ENCODE peak calls at places on chromosome X, in eight cellular contexts. One of them, this sample, is unnamed.

GRCh38 chrX:140132937-140133336 is 167.6 kb upstream of the CXorf66 start:
- DNase-seq in ovary: no peak
- DNase-seq in lower lobe of right lung: no peak
- DNase-seq in endothelial cell of umbilical vein: no peak
- DNase-seq in K562: no peak
- DNase-seq in ascending aorta: no peak
- DNase-seq in CD4-positive, alpha-beta memory T cell: no peak
- DNase-seq in left lung: no peak
- DNase-seq in this sample: no peak

GRCh38 chrX:23742693-23743622 is at the start of gene ACOT9:
- DNase-seq in ovary: peak; percentile 94
- DNase-seq in lower lobe of right lung: peak; percentile 95
- DNase-seq in endothelial cell of umbilical vein: peak; percentile 94
- DNase-seq in K562: peak; percentile 94
- DNase-seq in ascending aorta: peak; percentile 87
- DNase-seq in CD4-positive, alpha-beta memory T cell: peak; percentile 80
- DNase-seq in left lung: peak; percentile 93
- DNase-seq in this sample: peak; percentile 39

GRCh38 chrX:94256396-94256795 is 582.4 kb downstream of the FAM133A start:
- DNase-seq in ovary: no peak
- DNase-seq in lower lobe of right lung: no peak
- DNase-seq in endothelial cell of umbilical vein: no peak
- DNase-seq in K562: no peak
- DNase-seq in ascending aorta: no peak
- DNase-seq in CD4-positive, alpha-beta memory T cell: no peak
- DNase-seq in left lung: no peak
- DNase-seq in this sample: no peak

GRCh38 chrX:66622209-66622608 is 16.7 kb downstream of the EDA2R start:
- DNase-seq in ovary: no peak
- DNase-seq in lower lobe of right lung: no peak
- DNase-seq in endothelial cell of umbilical vein: no peak
- DNase-seq in K562: no peak
- DNase-seq in ascending aorta: no peak
- DNase-seq in CD4-positive, alpha-beta memory T cell: no peak
- DNase-seq in left lung: no peak
- DNase-seq in this sample: no peak

GRCh38 chrX:68999351-68999750 is 165.9 kb downstream of the PJA1 start:
- DNase-seq in ovary: no peak
- DNase-seq in lower lobe of right lung: no peak
- DNase-seq in endothelial cell of umbilical vein: peak; percentile 33
- DNase-seq in K562: no peak
- DNase-seq in ascending aorta: no peak
- DNase-seq in CD4-positive, alpha-beta memory T cell: no peak
- DNase-seq in left lung: no peak
- DNase-seq in this sample: no peak

GRCh38 chrX:53831662-53832635 is 145.4 kb upstream of the HUWE1 start:
- DNase-seq in ovary: no peak
- DNase-seq in lower lobe of right lung: no peak
- DNase-seq in endothelial cell of umbilical vein: peak; percentile 44
- DNase-seq in K562: peak; percentile 38
- DNase-seq in ascending aorta: no peak
- DNase-seq in CD4-positive, alpha-beta memory T cell: peak; percentile 38
- DNase-seq in left lung: no peak
- DNase-seq in this sample: peak; percentile 34

GRCh38 chrX:48021026-48021900 is 14.5 kb downstream of the SPACA5 start:
- DNase-seq in ovary: peak; percentile 83
- DNase-seq in lower lobe of right lung: peak; percentile 78
- DNase-seq in endothelial cell of umbilical vein: peak; percentile 84
- DNase-seq in K562: peak; percentile 41
- DNase-seq in ascending aorta: no peak
- DNase-seq in CD4-positive, alpha-beta memory T cell: peak; percentile 86
- DNase-seq in left lung: peak; percentile 74
- DNase-seq in this sample: peak; percentile 81

GRCh38 chrX:103467870-103468269 is 51.4 kb downstream of the RAB40A start:
- DNase-seq in ovary: no peak
- DNase-seq in lower lobe of right lung: no peak
- DNase-seq in endothelial cell of umbilical vein: no peak
- DNase-seq in K562: peak; percentile 42
- DNase-seq in ascending aorta: no peak
- DNase-seq in CD4-positive, alpha-beta memory T cell: no peak
- DNase-seq in left lung: no peak
- DNase-seq in this sample: no peak

GRCh38 chrX:145727476-145727875 is 90.2 kb upstream of the SLITRK2 start:
- DNase-seq in ovary: no peak
- DNase-seq in lower lobe of right lung: no peak
- DNase-seq in endothelial cell of umbilical vein: no peak
- DNase-seq in K562: no peak
- DNase-seq in ascending aorta: no peak
- DNase-seq in CD4-positive, alpha-beta memory T cell: no peak
- DNase-seq in left lung: no peak
- DNase-seq in this sample: no peak

GRCh38 chrX:7110821-7111276 is 36.7 kb upstream of the STS start:
- DNase-seq in ovary: no peak
- DNase-seq in lower lobe of right lung: no peak
- DNase-seq in endothelial cell of umbilical vein: no peak
- DNase-seq in K562: peak; percentile 32
- DNase-seq in ascending aorta: no peak
- DNase-seq in CD4-positive, alpha-beta memory T cell: no peak
- DNase-seq in left lung: no peak
- DNase-seq in this sample: no peak

GRCh38 chrX:66684196-66684595 is 45.3 kb upstream of the EDA2R start:
- DNase-seq in ovary: no peak
- DNase-seq in lower lobe of right lung: no peak
- DNase-seq in endothelial cell of umbilical vein: no peak
- DNase-seq in K562: no peak
- DNase-seq in ascending aorta: no peak
- DNase-seq in CD4-positive, alpha-beta memory T cell: no peak
- DNase-seq in left lung: no peak
- DNase-seq in this sample: no peak

GRCh38 chrX:47148946-47149345 is 3.9 kb downstream of the RBM10 start:
- DNase-seq in ovary: no peak
- DNase-seq in lower lobe of right lung: no peak
- DNase-seq in endothelial cell of umbilical vein: peak; percentile 68
- DNase-seq in K562: no peak
- DNase-seq in ascending aorta: no peak
- DNase-seq in CD4-positive, alpha-beta memory T cell: no peak
- DNase-seq in left lung: no peak
- DNase-seq in this sample: no peak

GRCh38 chrX:7059214-7059838 is 88.2 kb upstream of the STS start:
- DNase-seq in ovary: no peak
- DNase-seq in lower lobe of right lung: no peak
- DNase-seq in endothelial cell of umbilical vein: no peak
- DNase-seq in K562: no peak
- DNase-seq in ascending aorta: no peak
- DNase-seq in CD4-positive, alpha-beta memory T cell: no peak
- DNase-seq in left lung: no peak
- DNase-seq in this sample: no peak

GRCh38 chrX:51494409-51494808 is 2.0 kb downstream of the NUDT11 start:
- DNase-seq in ovary: no peak
- DNase-seq in lower lobe of right lung: no peak
- DNase-seq in endothelial cell of umbilical vein: peak; percentile 7
- DNase-seq in K562: no peak
- DNase-seq in ascending aorta: no peak
- DNase-seq in CD4-positive, alpha-beta memory T cell: no peak
- DNase-seq in left lung: no peak
- DNase-seq in this sample: no peak

GRCh38 chrX:124433186-124433585 is 86.8 kb downstream of the SH2D1A start:
- DNase-seq in ovary: no peak
- DNase-seq in lower lobe of right lung: no peak
- DNase-seq in endothelial cell of umbilical vein: no peak
- DNase-seq in K562: no peak
- DNase-seq in ascending aorta: no peak
- DNase-seq in CD4-positive, alpha-beta memory T cell: no peak
- DNase-seq in left lung: no peak
- DNase-seq in this sample: no peak

GRCh38 chrX:54808109-54808604 is 612 bp downstream of the MAGED2 start:
- DNase-seq in ovary: peak; percentile 90
- DNase-seq in lower lobe of right lung: no peak
- DNase-seq in endothelial cell of umbilical vein: peak; percentile 58
- DNase-seq in K562: peak; percentile 54
- DNase-seq in ascending aorta: no peak
- DNase-seq in CD4-positive, alpha-beta memory T cell: no peak
- DNase-seq in left lung: peak; percentile 70
- DNase-seq in this sample: no peak

GRCh38 chrX:68433155-68433980 is at the start of gene OPHN1:
- DNase-seq in ovary: peak; percentile 75
- DNase-seq in lower lobe of right lung: peak; percentile 85
- DNase-seq in endothelial cell of umbilical vein: peak; percentile 72
- DNase-seq in K562: peak; percentile 88
- DNase-seq in ascending aorta: peak; percentile 8
- DNase-seq in CD4-positive, alpha-beta memory T cell: no peak
- DNase-seq in left lung: peak; percentile 83
- DNase-seq in this sample: no peak

GRCh38 chrX:96538104-96538725 is 146.4 kb upstream of the DIAPH2 start:
- DNase-seq in ovary: no peak
- DNase-seq in lower lobe of right lung: no peak
- DNase-seq in endothelial cell of umbilical vein: no peak
- DNase-seq in K562: no peak
- DNase-seq in ascending aorta: no peak
- DNase-seq in CD4-positive, alpha-beta memory T cell: no peak
- DNase-seq in left lung: no peak
- DNase-seq in this sample: no peak

GRCh38 chrX:43589735-43590515 is 66.2 kb upstream of the MAOA start:
- DNase-seq in ovary: no peak
- DNase-seq in lower lobe of right lung: no peak
- DNase-seq in endothelial cell of umbilical vein: no peak
- DNase-seq in K562: no peak
- DNase-seq in ascending aorta: no peak
- DNase-seq in CD4-positive, alpha-beta memory T cell: no peak
- DNase-seq in left lung: no peak
- DNase-seq in this sample: no peak

DNA sequence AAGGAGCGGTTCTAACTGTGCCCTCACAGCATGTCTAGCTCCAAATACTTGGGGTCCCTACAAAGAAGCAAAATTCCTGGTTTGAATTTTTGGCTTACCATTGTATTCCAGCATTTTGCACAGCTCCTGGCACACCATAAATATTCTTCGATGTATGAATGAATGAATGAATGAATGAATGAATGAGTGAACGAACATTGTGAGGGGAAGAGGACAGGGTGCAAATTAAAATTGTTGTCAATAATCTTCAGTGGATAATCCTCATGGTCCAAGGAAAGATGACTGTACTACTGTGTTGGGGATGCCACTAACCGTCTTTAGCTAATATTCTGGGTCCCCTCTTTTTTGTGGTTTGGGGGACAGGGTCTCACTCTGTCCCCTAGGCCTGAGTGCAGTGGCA is 110.9 kb upstream of the MAP3K15 start:
- DNase-seq in ovary: no peak
- DNase-seq in lower lobe of right lung: no peak
- DNase-seq in endothelial cell of umbilical vein: no peak
- DNase-seq in K562: no peak
- DNase-seq in ascending aorta: no peak
- DNase-seq in CD4-positive, alpha-beta memory T cell: no peak
- DNase-seq in left lung: no peak
- DNase-seq in this sample: no peak
- H3K27ac ChIP-seq in ovary: no peak overlapping the region
- H3K27ac ChIP-seq in lower lobe of right lung: no peak overlapping the region
- H3K27ac ChIP-seq in endothelial cell of umbilical vein: no peak overlapping the region
- H3K27ac ChIP-seq in K562: no peak overlapping the region
- H3K27ac ChIP-seq in ascending aorta: no peak overlapping the region
- H3K27ac ChIP-seq in CD4-positive, alpha-beta memory T cell: no peak overlapping the region
- H3K27ac ChIP-seq in left lung: no peak overlapping the region
- H3K27ac ChIP-seq in this sample: no peak overlapping the region

DNA sequence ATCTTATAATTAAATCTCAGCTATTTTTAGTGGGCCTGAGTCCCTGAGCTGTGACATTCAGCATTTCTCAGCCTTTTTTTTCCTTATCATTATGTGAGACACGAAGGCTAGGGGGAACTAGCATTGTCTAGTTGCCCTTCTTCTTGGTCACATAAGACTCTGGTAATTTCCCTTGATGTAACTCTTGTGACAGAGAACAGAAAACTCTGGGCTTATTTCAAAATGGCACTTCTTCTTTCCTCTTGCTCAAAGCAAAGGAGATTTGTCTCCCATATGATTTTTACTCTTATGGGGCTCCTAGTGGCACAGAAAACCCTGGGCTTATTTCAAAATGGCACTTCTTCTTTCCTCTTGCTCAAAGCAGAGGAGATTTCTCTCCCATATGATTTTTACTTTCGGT is 14.8 kb downstream of the ATXN3L start:
- DNase-seq in ovary: no peak
- DNase-seq in lower lobe of right lung: no peak
- DNase-seq in endothelial cell of umbilical vein: no peak
- DNase-seq in K562: no peak
- DNase-seq in ascending aorta: no peak
- DNase-seq in CD4-positive, alpha-beta memory T cell: no peak
- DNase-seq in left lung: no peak
- DNase-seq in this sample: no peak
- H3K4me1 ChIP-seq in ovary: no peaks in the 10 kb centered on the region
- H3K4me1 ChIP-seq in lower lobe of right lung: no peaks in the 10 kb centered on the region
- H3K4me1 ChIP-seq in endothelial cell of umbilical vein: peaks cover 4% of the 10 kb centered on the region
- H3K4me1 ChIP-seq in K562: peaks cover 3% of the 10 kb centered on the region
- H3K4me1 ChIP-seq in ascending aorta: no peaks in the 10 kb centered on the region
- H3K4me1 ChIP-seq in CD4-positive, alpha-beta memory T cell: no peaks in the 10 kb centered on the region
- H3K4me1 ChIP-seq in left lung: no peaks in the 10 kb centered on the region
- H3K4me1 ChIP-seq in this sample: no peaks in the 10 kb centered on the region

DNA sequence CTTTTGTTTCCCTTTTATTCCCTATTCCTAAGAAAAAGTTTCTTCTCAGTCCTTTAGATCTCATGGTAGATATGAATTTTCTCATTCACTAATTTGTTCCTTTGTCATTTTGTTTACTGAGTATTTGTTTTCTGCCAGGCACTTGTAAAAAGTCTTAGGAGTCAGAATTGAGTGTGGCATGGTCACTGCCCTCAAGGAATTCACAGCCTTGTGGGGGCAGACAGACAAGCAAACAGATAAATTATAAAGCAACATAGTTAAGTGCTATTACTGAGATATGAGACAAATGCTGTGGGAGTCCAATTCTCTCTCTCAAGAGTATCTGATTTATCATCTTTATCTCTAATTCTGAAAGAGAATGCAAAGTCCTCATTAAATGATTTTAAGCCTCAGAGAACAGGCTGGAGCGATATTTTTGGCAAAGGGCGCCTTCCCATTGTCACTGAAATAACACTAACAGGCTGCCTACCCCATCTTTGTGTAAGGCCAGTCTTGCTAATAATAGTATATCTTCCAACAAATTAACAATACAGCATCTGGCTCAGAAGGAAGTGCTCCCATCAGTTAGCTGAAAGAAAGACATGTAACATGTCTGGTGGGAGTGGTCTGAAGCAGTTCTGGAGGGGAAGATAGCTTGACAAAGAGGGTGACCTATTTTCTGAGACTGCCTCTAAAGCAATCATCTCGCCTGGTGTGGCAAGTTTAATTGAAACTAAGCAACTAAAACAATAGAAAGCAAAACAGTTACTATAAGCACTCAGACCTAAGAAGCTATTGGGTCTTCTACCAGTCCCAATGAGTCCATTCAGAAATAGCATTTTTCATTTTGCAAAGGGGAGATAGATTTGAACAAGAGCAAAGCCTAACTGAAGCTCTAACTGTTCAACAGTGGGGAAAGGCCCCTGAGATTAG is 61.4 kb upstream of the AMOT start:
- DNase-seq in ovary: no peak
- DNase-seq in lower lobe of right lung: no peak
- DNase-seq in endothelial cell of umbilical vein: no peak
- DNase-seq in K562: no peak
- DNase-seq in ascending aorta: no peak
- DNase-seq in CD4-positive, alpha-beta memory T cell: no peak
- DNase-seq in left lung: no peak
- DNase-seq in this sample: no peak
- H3K4me3 ChIP-seq in ovary: no peak overlapping the region
- H3K4me3 ChIP-seq in lower lobe of right lung: no peak overlapping the region
- H3K4me3 ChIP-seq in endothelial cell of umbilical vein: no peak overlapping the region
- H3K4me3 ChIP-seq in K562: no peak overlapping the region
- H3K4me3 ChIP-seq in ascending aorta: no peak overlapping the region
- H3K4me3 ChIP-seq in CD4-positive, alpha-beta memory T cell: no peak overlapping the region
- H3K4me3 ChIP-seq in left lung: no peak overlapping the region
- H3K4me3 ChIP-seq in this sample: no peak overlapping the region

GRCh38 chrX:135345328-135345645 is 36.0 kb downstream of the ETDC start:
- DNase-seq in ovary: peak; percentile 63
- DNase-seq in lower lobe of right lung: no peak
- DNase-seq in endothelial cell of umbilical vein: peak; percentile 81
- DNase-seq in K562: peak; percentile 28
- DNase-seq in ascending aorta: no peak
- DNase-seq in CD4-positive, alpha-beta memory T cell: no peak
- DNase-seq in left lung: no peak
- DNase-seq in this sample: no peak
- H3K27ac ChIP-seq in ovary: peak overlapping the region; percentile 93
- H3K27ac ChIP-seq in lower lobe of right lung: peak overlapping the region; percentile 94
- H3K27ac ChIP-seq in endothelial cell of umbilical vein: peak overlapping the region; percentile 96
- H3K27ac ChIP-seq in K562: peak overlapping the region; percentile 72
- H3K27ac ChIP-seq in ascending aorta: peak overlapping the region; percentile 90
- H3K27ac ChIP-seq in CD4-positive, alpha-beta memory T cell: no peak overlapping the region
- H3K27ac ChIP-seq in left lung: peak overlapping the region; percentile 91
- H3K27ac ChIP-seq in this sample: peak overlapping the region; percentile 79

This sample was measured in naive thymus-derived CD4-positive, alpha-beta T cell.